ENCODE peak calls at places on chromosomes 7 and 10, in five cellular contexts. F, L, J, U and E are unnamed samples.

GRCh38 chr7:1943933-1944618 is 274.0 kb downstream of the ELFN1 start:
- DNase-seq in F (no peak), L (no peak), J (no peak), U (no peak), E (no peak)

GRCh38 chr10:87619705-87620104 is 40.0 kb upstream of the PAPSS2 start:
- DNase-seq in F (peak; percentile 46), L (no peak), J (no peak), U (peak; percentile 6), E (peak; percentile 47)

GRCh38 chr7:148590533-148590932 is at the start of gene C7orf33:
- DNase-seq in F (no peak), L (no peak), J (no peak), U (no peak), E (no peak)

GRCh38 chr10:44660271-44660670 is 250.9 kb upstream of the TMEM72 start:
- DNase-seq in F (peak; percentile 42), L (no peak), J (no peak), U (no peak), E (no peak)

GRCh38 chr10:113135025-113135424 is 185.0 kb downstream of the TCF7L2 start:
- DNase-seq in F (no peak), L (no peak), J (no peak), U (no peak), E (no peak)

GRCh38 chr7:22823142-22823497 is 471 bp upstream of the TOMM7 start:
- DNase-seq in F (peak; percentile 20), L (no peak), J (peak; percentile 35), U (no peak), E (no peak)

GRCh38 chr7:29563590-29564454 is at the start of gene PRR15:
- DNase-seq in F (peak; percentile 58), L (peak; percentile 91), J (peak; percentile 96), U (peak; percentile 75), E (peak; percentile 7)

GRCh38 chr10:34280599-34281374 is 534.3 kb downstream of the PARD3 start:
- DNase-seq in F (peak; percentile 95), L (peak; percentile 56), J (peak; percentile 72), U (peak; percentile 99), E (peak; percentile 98)

GRCh38 chr10:11444531-11445228 is 166.8 kb downstream of the USP6NL start:
- DNase-seq in F (no peak), L (no peak), J (peak; percentile 48), U (no peak), E (no peak)

GRCh38 chr10:125060486-125060850 is 99.9 kb downstream of the CTBP2 start:
- DNase-seq in F (peak; percentile 88), L (no peak), J (no peak), U (peak; percentile 56), E (peak; percentile 84)

GRCh38 chr10:119543814-119544642 is 1.5 kb upstream of the RGS10 start:
- DNase-seq in F (peak; percentile 67), L (peak; percentile 38), J (peak; percentile 76), U (no peak), E (peak; percentile 16)

GRCh38 chr10:62095341-62096071 is 173.1 kb downstream of the RTKN2 start:
- DNase-seq in F (peak; percentile 75), L (peak; percentile 18), J (no peak), U (peak; percentile 55), E (peak; percentile 71)

GRCh38 chr10:64468219-64468618 is 947.0 kb downstream of the REEP3 start:
- DNase-seq in F (no peak), L (no peak), J (no peak), U (no peak), E (no peak)

GRCh38 chr10:85624511-85624910 is 742.1 kb downstream of the GRID1 start:
- DNase-seq in F (no peak), L (no peak), J (no peak), U (no peak), E (no peak)

GRCh38 chr7:37516610-37517108 is 68.0 kb upstream of the ELMO1 start:
- DNase-seq in F (no peak), L (no peak), J (no peak), U (no peak), E (no peak)

GRCh38 chr10:50614444-50615137 is 9.2 kb downstream of the SGMS1 start:
- DNase-seq in F (no peak), L (peak; percentile 87), J (peak; percentile 88), U (no peak), E (no peak)

GRCh38 chr10:114286971-114287370 is 47.9 kb downstream of the VWA2 start:
- DNase-seq in F (no peak), L (no peak), J (no peak), U (no peak), E (no peak)

GRCh38 chr10:132851451-132851850 is 65.5 kb upstream of the NKX6-2 start:
- DNase-seq in F (no peak), L (no peak), J (no peak), U (no peak), E (no peak)

GRCh38 chr10:6583447-6583846 is 3.4 kb upstream of the PRKCQ start:
- DNase-seq in F (no peak), L (no peak), J (no peak), U (no peak), E (no peak)

GRCh38 chr7:47336178-47337020 is 245.5 kb downstream of the TNS3 start:
- DNase-seq in F (peak; percentile 96), L (no peak), J (peak; percentile 38), U (peak; percentile 95), E (peak; percentile 57)

GRCh38 chr7:50720295-50720694 is 62.4 kb downstream of the GRB10 start:
- DNase-seq in F (no peak), L (no peak), J (no peak), U (no peak), E (no peak)

GRCh38 chr10:68052463-68052862 is 22.6 kb downstream of the HERC4 start:
- DNase-seq in F (peak; percentile 35), L (no peak), J (no peak), U (peak; percentile 23), E (peak; percentile 19)

GRCh38 chr7:5636914-5637313 is 144.5 kb downstream of the RNF216 start:
- DNase-seq in F (peak; percentile 97), L (peak; percentile 89), J (peak; percentile 86), U (peak; percentile 66), E (peak; percentile 90)

GRCh38 chr7:46145412-46145811 is 224.3 kb upstream of the IGFBP3 start:
- DNase-seq in F (peak; percentile 98), L (peak; percentile 99), J (peak; percentile 86), U (peak; percentile 71), E (peak; percentile 100)

GRCh38 chr10:21764790-21765189 is 230.8 kb downstream of the MLLT10 start:
- DNase-seq in F (no peak), L (no peak), J (no peak), U (no peak), E (no peak)

GRCh38 chr10:37754538-37755323 is 102.7 kb downstream of the ZNF248 start:
- DNase-seq in F (peak; percentile 59), L (peak; percentile 11), J (no peak), U (peak; percentile 17), E (no peak)

GRCh38 chr10:124605001-124605370 is 139.2 kb downstream of the FAM53B start:
- DNase-seq in F (no peak), L (no peak), J (no peak), U (no peak), E (no peak)

GRCh38 chr10:81068446-81068845 is 530.7 kb downstream of the SH2D4B start:
- DNase-seq in F (no peak), L (no peak), J (no peak), U (no peak), E (no peak)

GRCh38 chr10:81071087-81071796 is 533.5 kb downstream of the SH2D4B start:
- DNase-seq in F (no peak), L (no peak), J (no peak), U (no peak), E (no peak)

DNA sequence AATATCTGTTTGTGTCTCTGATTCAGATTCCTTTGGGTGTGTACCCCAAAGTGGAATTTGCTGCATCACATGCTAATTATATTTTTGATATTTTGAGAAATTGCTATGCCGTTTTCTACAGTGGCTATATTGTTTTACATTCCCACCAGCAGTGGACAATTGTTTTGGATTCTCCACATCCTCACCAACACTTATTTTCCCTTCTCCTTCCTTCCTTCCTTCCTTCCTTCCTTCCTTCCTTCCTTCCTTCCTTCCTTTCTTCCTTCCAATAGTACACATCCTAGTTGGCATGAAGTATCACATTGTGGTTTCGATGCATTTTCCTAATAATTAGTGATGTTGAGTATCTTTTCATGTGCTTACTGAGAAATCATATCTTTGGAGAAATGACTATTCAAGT is 535.5 kb downstream of the SH2D4B start:
- DNase-seq in F (no peak), L (no peak), J (no peak), U (no peak), E (no peak)
- H3K27ac ChIP-seq in F (no peak overlapping the region), L (no peak overlapping the region), J (no peak overlapping the region), U (no peak overlapping the region), E (no peak overlapping the region)

GRCh38 chr7:139738101-139738489 is 39.7 kb downstream of the HIPK2 start:
- DNase-seq in F (peak; percentile 20), L (no peak), J (peak; percentile 26), U (no peak), E (no peak)

GRCh38 chr7:139734395-139734794 is 43.4 kb downstream of the HIPK2 start:
- DNase-seq in F (peak; percentile 99), L (no peak), J (peak; percentile 10), U (peak; percentile 85), E (peak; percentile 89)

GRCh38 chr7:139735466-139735865 is 42.3 kb downstream of the HIPK2 start:
- DNase-seq in F (no peak), L (no peak), J (peak; percentile 13), U (no peak), E (no peak)

GRCh38 chr7:139737221-139738100 is 40.3 kb downstream of the HIPK2 start:
- DNase-seq in F (peak; percentile 61), L (no peak), J (peak; percentile 36), U (no peak), E (no peak)

GRCh38 chr7:139735912-139736595 is 41.7 kb downstream of the HIPK2 start:
- DNase-seq in F (no peak), L (no peak), J (peak; percentile 15), U (no peak), E (no peak)
- H3K9ac ChIP-seq in F (no peak overlapping the region), L (no peak overlapping the region), J (no peak overlapping the region), U (no peak overlapping the region), E (no peak overlapping the region)

GRCh38 chr10:97358349-97358748 is 23.8 kb upstream of the FRAT2 start:
- DNase-seq in F (no peak), L (no peak), J (no peak), U (no peak), E (no peak)

GRCh38 chr10:97353945-97354344 is 19.4 kb upstream of the FRAT2 start:
- DNase-seq in F (no peak), L (no peak), J (no peak), U (no peak), E (no peak)

GRCh38 chr10:97356918-97357317 is 22.4 kb upstream of the FRAT2 start:
- DNase-seq in F (no peak), L (no peak), J (no peak), U (no peak), E (no peak)

GRCh38 chr10:97356318-97356914 is 21.9 kb upstream of the FRAT2 start:
- DNase-seq in F (peak; percentile 8), L (no peak), J (no peak), U (no peak), E (no peak)

GRCh38 chr10:97355571-97355975 is 21.0 kb upstream of the FRAT2 start:
- DNase-seq in F (peak; percentile 18), L (peak; percentile 42), J (peak; percentile 81), U (no peak), E (no peak)
- H3K4me3 ChIP-seq in F (no peak overlapping the region), L (no peak overlapping the region), J (no peak overlapping the region), U (no peak overlapping the region), E (no peak overlapping the region)

DNA sequence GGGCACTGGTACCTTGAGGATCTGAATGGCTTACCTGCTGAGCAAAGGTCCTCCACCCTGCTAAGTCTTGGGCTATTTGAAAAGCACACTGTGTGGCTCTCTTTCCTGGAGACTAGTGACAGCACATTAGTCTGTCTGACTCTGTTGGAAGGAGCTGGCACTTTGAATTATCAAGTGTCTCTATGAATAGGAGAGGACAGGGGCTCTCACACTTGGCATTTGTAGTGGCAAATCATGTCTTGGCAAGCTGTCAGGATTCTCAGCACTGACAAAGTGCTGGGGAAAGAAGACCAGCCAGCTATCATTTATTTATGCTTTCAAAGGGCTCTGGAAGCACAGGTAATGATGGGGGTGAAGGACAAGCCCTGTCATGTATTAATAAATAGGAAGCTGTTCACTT is 62.8 kb downstream of the MTPN start:
- DNase-seq in F (no peak), L (no peak), J (no peak), U (peak; percentile 12), E (no peak)
- H3K27ac ChIP-seq in F (no peak overlapping the region), L (no peak overlapping the region), J (no peak overlapping the region), U (no peak overlapping the region), E (no peak overlapping the region)